ENCODE peak calls at places on chromosomes 3 and 15, in four cellular contexts. X is naive thymus-derived CD8-positive, alpha-beta T cell; U is activated CD4-positive, alpha-beta T cell treated with anti-CD3 and anti-CD28 coated beads, Interleukin-2, amount 50 U/mL, for 1 hour; O is astrocyte. A is an unnamed sample.

GRCh38 chr3:17140670-17141505 is 256.1 kb downstream of the PLCL2 start:
- DNase-seq in X (no peak), U (no peak), O (no peak), A (no peak)

GRCh38 chr3:40617084-40617483 is 92.3 kb downstream of the ZNF621 start:
- DNase-seq in X (no peak), U (no peak), O (no peak), A (no peak)

GRCh38 chr3:25916286-25916685 is 126.4 kb downstream of the OXSM start:
- DNase-seq in X (no peak), U (no peak), O (no peak), A (no peak)

GRCh38 chr3:113436794-113437193 is 4.5 kb downstream of the CFAP44 start:
- DNase-seq in X (no peak), U (no peak), O (peak), A (no peak)

GRCh38 chr3:98199020-98199419 is 32.5 kb downstream of the OR5H15 start:
- DNase-seq in X (no peak), U (no peak), O (no peak), A (no peak)

GRCh38 chr15:40498418-40498817 is 27.6 kb downstream of the CHST14 start:
- DNase-seq in X (no peak), U (no peak), O (peak), A (no peak)

GRCh38 chr3:115513411-115513800 is 109.9 kb upstream of the GAP43 start:
- DNase-seq in X (no peak), U (no peak), O (no peak), A (no peak)

GRCh38 chr15:62362608-62363007 is 197.5 kb upstream of the C2CD4B start:
- DNase-seq in X (no peak), U (no peak), O (peak), A (no peak)

GRCh38 chr3:33645060-33645841 is 72.8 kb downstream of the CLASP2 start:
- DNase-seq in X (peak), U (peak), O (peak), A (no peak)

A was measured in body of pancreas.